ENCODE peak calls at places on chromosome 4, in ten cellular contexts. One of them, this sample, is unnamed.
A peak's percentile ranks its signal among the peaks of the same experiment; 100 is the strongest.

GRCh38 chr4:83217721-83218522 is 66.7 kb downstream of the COQ2 start:
- DNase-seq in lung: no peak
- DNase-seq in HCT116: no peak
- DNase-seq in CD4-positive, alpha-beta T cell: peak; percentile 47
- DNase-seq in prostate gland: no peak
- DNase-seq in stomach: peak; percentile 35
- DNase-seq in astrocyte: no peak
- DNase-seq in CD4-positive, alpha-beta memory T cell: peak; percentile 91
- DNase-seq in ovary: no peak
- DNase-seq in tibial nerve: no peak
- DNase-seq in this sample: no peak

GRCh38 chr4:81571105-81571504 is 99.4 kb upstream of the RASGEF1B start:
- DNase-seq in lung: no peak
- DNase-seq in HCT116: no peak
- DNase-seq in CD4-positive, alpha-beta T cell: no peak
- DNase-seq in prostate gland: no peak
- DNase-seq in stomach: no peak
- DNase-seq in astrocyte: no peak
- DNase-seq in CD4-positive, alpha-beta memory T cell: no peak
- DNase-seq in ovary: no peak
- DNase-seq in tibial nerve: no peak
- DNase-seq in this sample: no peak

GRCh38 chr4:58600290-58600689 is 1490.1 kb upstream of the IGFBP7 start:
- DNase-seq in lung: no peak
- DNase-seq in HCT116: no peak
- DNase-seq in CD4-positive, alpha-beta T cell: no peak
- DNase-seq in prostate gland: no peak
- DNase-seq in stomach: no peak
- DNase-seq in astrocyte: no peak
- DNase-seq in CD4-positive, alpha-beta memory T cell: no peak
- DNase-seq in ovary: no peak
- DNase-seq in tibial nerve: no peak
- DNase-seq in this sample: no peak

GRCh38 chr4:8290701-8290970 is 21.1 kb downstream of the HTRA3 start:
- DNase-seq in lung: no peak
- DNase-seq in HCT116: no peak
- DNase-seq in CD4-positive, alpha-beta T cell: no peak
- DNase-seq in prostate gland: no peak
- DNase-seq in stomach: no peak
- DNase-seq in astrocyte: no peak
- DNase-seq in CD4-positive, alpha-beta memory T cell: no peak
- DNase-seq in ovary: peak; percentile 12
- DNase-seq in tibial nerve: no peak
- DNase-seq in this sample: no peak

GRCh38 chr4:105417624-105418023 is 56.2 kb downstream of the PPA2 start:
- DNase-seq in lung: no peak
- DNase-seq in HCT116: no peak
- DNase-seq in CD4-positive, alpha-beta T cell: no peak
- DNase-seq in prostate gland: no peak
- DNase-seq in stomach: no peak
- DNase-seq in astrocyte: no peak
- DNase-seq in CD4-positive, alpha-beta memory T cell: no peak
- DNase-seq in ovary: no peak
- DNase-seq in tibial nerve: no peak
- DNase-seq in this sample: no peak

GRCh38 chr4:102334624-102335023 is 10.7 kb downstream of the SLC39A8 start:
- DNase-seq in lung: no peak
- DNase-seq in HCT116: no peak
- DNase-seq in CD4-positive, alpha-beta T cell: no peak
- DNase-seq in prostate gland: no peak
- DNase-seq in stomach: no peak
- DNase-seq in astrocyte: no peak
- DNase-seq in CD4-positive, alpha-beta memory T cell: no peak
- DNase-seq in ovary: no peak
- DNase-seq in tibial nerve: no peak
- DNase-seq in this sample: no peak

GRCh38 chr4:143025111-143025704 is 159.5 kb upstream of the USP38 start:
- DNase-seq in lung: no peak
- DNase-seq in HCT116: peak; percentile 50
- DNase-seq in CD4-positive, alpha-beta T cell: no peak
- DNase-seq in prostate gland: no peak
- DNase-seq in stomach: no peak
- DNase-seq in astrocyte: peak; percentile 53
- DNase-seq in CD4-positive, alpha-beta memory T cell: no peak
- DNase-seq in ovary: peak; percentile 27
- DNase-seq in tibial nerve: no peak
- DNase-seq in this sample: no peak

GRCh38 chr4:109921384-109921808 is 8.7 kb downstream of the EGF start:
- DNase-seq in lung: no peak
- DNase-seq in HCT116: no peak
- DNase-seq in CD4-positive, alpha-beta T cell: no peak
- DNase-seq in prostate gland: no peak
- DNase-seq in stomach: no peak
- DNase-seq in astrocyte: peak; percentile 99
- DNase-seq in CD4-positive, alpha-beta memory T cell: no peak
- DNase-seq in ovary: no peak
- DNase-seq in tibial nerve: no peak
- DNase-seq in this sample: no peak

GRCh38 chr4:184475096-184475461 is 729 bp upstream of the IRF2 start:
- DNase-seq in lung: peak; percentile 56
- DNase-seq in HCT116: no peak
- DNase-seq in CD4-positive, alpha-beta T cell: peak; percentile 28
- DNase-seq in prostate gland: peak; percentile 40
- DNase-seq in stomach: peak; percentile 57
- DNase-seq in astrocyte: peak; percentile 29
- DNase-seq in CD4-positive, alpha-beta memory T cell: no peak
- DNase-seq in ovary: peak; percentile 66
- DNase-seq in tibial nerve: no peak
- DNase-seq in this sample: peak; percentile 18

GRCh38 chr4:91840359-91840758 is 463.4 kb upstream of the GRID2 start:
- DNase-seq in lung: no peak
- DNase-seq in HCT116: no peak
- DNase-seq in CD4-positive, alpha-beta T cell: no peak
- DNase-seq in prostate gland: peak; percentile 65
- DNase-seq in stomach: no peak
- DNase-seq in astrocyte: no peak
- DNase-seq in CD4-positive, alpha-beta memory T cell: no peak
- DNase-seq in ovary: no peak
- DNase-seq in tibial nerve: no peak
- DNase-seq in this sample: no peak

GRCh38 chr4:37666625-37667071 is 19.5 kb downstream of the RELL1 start:
- DNase-seq in lung: peak; percentile 56
- DNase-seq in HCT116: peak; percentile 96
- DNase-seq in CD4-positive, alpha-beta T cell: no peak
- DNase-seq in prostate gland: no peak
- DNase-seq in stomach: peak; percentile 77
- DNase-seq in astrocyte: peak; percentile 91
- DNase-seq in CD4-positive, alpha-beta memory T cell: no peak
- DNase-seq in ovary: no peak
- DNase-seq in tibial nerve: peak; percentile 36
- DNase-seq in this sample: no peak

GRCh38 chr4:184432127-184432922 is 42.0 kb downstream of the IRF2 start:
- DNase-seq in lung: no peak
- DNase-seq in HCT116: no peak
- DNase-seq in CD4-positive, alpha-beta T cell: no peak
- DNase-seq in prostate gland: no peak
- DNase-seq in stomach: no peak
- DNase-seq in astrocyte: no peak
- DNase-seq in CD4-positive, alpha-beta memory T cell: no peak
- DNase-seq in ovary: no peak
- DNase-seq in tibial nerve: no peak
- DNase-seq in this sample: no peak

GRCh38 chr4:38322709-38323108 is 341.3 kb upstream of the KLF3 start:
- DNase-seq in lung: no peak
- DNase-seq in HCT116: no peak
- DNase-seq in CD4-positive, alpha-beta T cell: no peak
- DNase-seq in prostate gland: no peak
- DNase-seq in stomach: no peak
- DNase-seq in astrocyte: peak; percentile 82
- DNase-seq in CD4-positive, alpha-beta memory T cell: no peak
- DNase-seq in ovary: peak; percentile 59
- DNase-seq in tibial nerve: no peak
- DNase-seq in this sample: no peak

GRCh38 chr4:13244342-13244905 is 239.7 kb downstream of the RAB28 start:
- DNase-seq in lung: no peak
- DNase-seq in HCT116: no peak
- DNase-seq in CD4-positive, alpha-beta T cell: no peak
- DNase-seq in prostate gland: no peak
- DNase-seq in stomach: no peak
- DNase-seq in astrocyte: no peak
- DNase-seq in CD4-positive, alpha-beta memory T cell: no peak
- DNase-seq in ovary: no peak
- DNase-seq in tibial nerve: no peak
- DNase-seq in this sample: no peak

GRCh38 chr4:87047281-87047798 is 112.5 kb downstream of the AFF1 start:
- DNase-seq in lung: no peak
- DNase-seq in HCT116: no peak
- DNase-seq in CD4-positive, alpha-beta T cell: no peak
- DNase-seq in prostate gland: no peak
- DNase-seq in stomach: no peak
- DNase-seq in astrocyte: no peak
- DNase-seq in CD4-positive, alpha-beta memory T cell: no peak
- DNase-seq in ovary: no peak
- DNase-seq in tibial nerve: no peak
- DNase-seq in this sample: no peak
- H3K27ac ChIP-seq in lung: no peak overlapping the region
- H3K27ac ChIP-seq in HCT116: no peak overlapping the region
- H3K27ac ChIP-seq in CD4-positive, alpha-beta T cell: no peak overlapping the region
- H3K27ac ChIP-seq in prostate gland: no peak overlapping the region
- H3K27ac ChIP-seq in stomach: no peak overlapping the region
- H3K27ac ChIP-seq in astrocyte: no peak overlapping the region
- H3K27ac ChIP-seq in CD4-positive, alpha-beta memory T cell: no peak overlapping the region
- H3K27ac ChIP-seq in ovary: no peak overlapping the region
- H3K27ac ChIP-seq in tibial nerve: peak overlapping the region; percentile 38
- H3K27ac ChIP-seq in this sample: no peak overlapping the region

GRCh38 chr4:70759627-70760026 is 37.9 kb downstream of the RUFY3 start:
- DNase-seq in lung: no peak
- DNase-seq in HCT116: no peak
- DNase-seq in CD4-positive, alpha-beta T cell: no peak
- DNase-seq in prostate gland: no peak
- DNase-seq in stomach: no peak
- DNase-seq in astrocyte: peak; percentile 9
- DNase-seq in CD4-positive, alpha-beta memory T cell: peak; percentile 21
- DNase-seq in ovary: no peak
- DNase-seq in tibial nerve: no peak
- DNase-seq in this sample: no peak
- H3K27ac ChIP-seq in lung: no peak overlapping the region
- H3K27ac ChIP-seq in HCT116: no peak overlapping the region
- H3K27ac ChIP-seq in CD4-positive, alpha-beta T cell: no peak overlapping the region
- H3K27ac ChIP-seq in prostate gland: no peak overlapping the region
- H3K27ac ChIP-seq in stomach: no peak overlapping the region
- H3K27ac ChIP-seq in astrocyte: no peak overlapping the region
- H3K27ac ChIP-seq in CD4-positive, alpha-beta memory T cell: no peak overlapping the region
- H3K27ac ChIP-seq in ovary: no peak overlapping the region
- H3K27ac ChIP-seq in tibial nerve: no peak overlapping the region
- H3K27ac ChIP-seq in this sample: no peak overlapping the region

DNA sequence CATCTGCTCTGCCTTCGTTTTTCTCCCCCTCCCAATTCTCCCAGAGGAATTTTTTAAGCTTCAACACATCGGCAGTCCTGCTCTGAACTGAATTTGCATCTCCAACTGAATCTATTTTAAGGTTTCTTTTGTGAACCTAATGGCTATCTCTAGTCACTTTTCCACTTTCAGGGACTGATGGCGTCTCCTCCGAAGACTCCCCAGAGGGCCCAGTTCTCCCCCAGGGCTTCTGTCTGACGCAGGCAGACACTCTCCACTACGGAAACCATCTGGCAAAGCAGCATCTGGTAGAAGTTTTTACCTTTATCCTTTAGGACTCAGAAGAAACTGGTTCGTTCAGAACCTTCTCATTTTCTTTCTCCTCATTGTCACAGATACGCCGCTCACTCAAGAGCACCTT is 280.1 kb downstream of the ADGRA3 start:
- DNase-seq in lung: no peak
- DNase-seq in HCT116: no peak
- DNase-seq in CD4-positive, alpha-beta T cell: no peak
- DNase-seq in prostate gland: no peak
- DNase-seq in stomach: no peak
- DNase-seq in astrocyte: no peak
- DNase-seq in CD4-positive, alpha-beta memory T cell: no peak
- DNase-seq in ovary: no peak
- DNase-seq in tibial nerve: no peak
- DNase-seq in this sample: no peak
- H3K27ac ChIP-seq in lung: no peak overlapping the region
- H3K27ac ChIP-seq in HCT116: no peak overlapping the region
- H3K27ac ChIP-seq in CD4-positive, alpha-beta T cell: no peak overlapping the region
- H3K27ac ChIP-seq in prostate gland: no peak overlapping the region
- H3K27ac ChIP-seq in stomach: no peak overlapping the region
- H3K27ac ChIP-seq in astrocyte: no peak overlapping the region
- H3K27ac ChIP-seq in CD4-positive, alpha-beta memory T cell: no peak overlapping the region
- H3K27ac ChIP-seq in ovary: no peak overlapping the region
- H3K27ac ChIP-seq in tibial nerve: no peak overlapping the region
- H3K27ac ChIP-seq in this sample: no peak overlapping the region

GRCh38 chr4:149928507-149928906 is 112.9 kb upstream of the IQCM start:
- DNase-seq in lung: no peak
- DNase-seq in HCT116: no peak
- DNase-seq in CD4-positive, alpha-beta T cell: no peak
- DNase-seq in prostate gland: no peak
- DNase-seq in stomach: no peak
- DNase-seq in astrocyte: no peak
- DNase-seq in CD4-positive, alpha-beta memory T cell: no peak
- DNase-seq in ovary: no peak
- DNase-seq in tibial nerve: no peak
- DNase-seq in this sample: no peak

GRCh38 chr4:149927514-149927913 is 111.9 kb upstream of the IQCM start:
- DNase-seq in lung: no peak
- DNase-seq in HCT116: no peak
- DNase-seq in CD4-positive, alpha-beta T cell: no peak
- DNase-seq in prostate gland: no peak
- DNase-seq in stomach: no peak
- DNase-seq in astrocyte: no peak
- DNase-seq in CD4-positive, alpha-beta memory T cell: no peak
- DNase-seq in ovary: no peak
- DNase-seq in tibial nerve: no peak
- DNase-seq in this sample: no peak

GRCh38 chr4:149923736-149924135 is 108.1 kb upstream of the IQCM start:
- DNase-seq in lung: no peak
- DNase-seq in HCT116: no peak
- DNase-seq in CD4-positive, alpha-beta T cell: no peak
- DNase-seq in prostate gland: no peak
- DNase-seq in stomach: no peak
- DNase-seq in astrocyte: no peak
- DNase-seq in CD4-positive, alpha-beta memory T cell: no peak
- DNase-seq in ovary: no peak
- DNase-seq in tibial nerve: no peak
- DNase-seq in this sample: no peak
- H3K27ac ChIP-seq in lung: no peak overlapping the region
- H3K27ac ChIP-seq in HCT116: no peak overlapping the region
- H3K27ac ChIP-seq in CD4-positive, alpha-beta T cell: no peak overlapping the region
- H3K27ac ChIP-seq in prostate gland: no peak overlapping the region
- H3K27ac ChIP-seq in stomach: no peak overlapping the region
- H3K27ac ChIP-seq in astrocyte: no peak overlapping the region
- H3K27ac ChIP-seq in CD4-positive, alpha-beta memory T cell: no peak overlapping the region
- H3K27ac ChIP-seq in ovary: no peak overlapping the region
- H3K27ac ChIP-seq in tibial nerve: no peak overlapping the region
- H3K27ac ChIP-seq in this sample: no peak overlapping the region

DNA sequence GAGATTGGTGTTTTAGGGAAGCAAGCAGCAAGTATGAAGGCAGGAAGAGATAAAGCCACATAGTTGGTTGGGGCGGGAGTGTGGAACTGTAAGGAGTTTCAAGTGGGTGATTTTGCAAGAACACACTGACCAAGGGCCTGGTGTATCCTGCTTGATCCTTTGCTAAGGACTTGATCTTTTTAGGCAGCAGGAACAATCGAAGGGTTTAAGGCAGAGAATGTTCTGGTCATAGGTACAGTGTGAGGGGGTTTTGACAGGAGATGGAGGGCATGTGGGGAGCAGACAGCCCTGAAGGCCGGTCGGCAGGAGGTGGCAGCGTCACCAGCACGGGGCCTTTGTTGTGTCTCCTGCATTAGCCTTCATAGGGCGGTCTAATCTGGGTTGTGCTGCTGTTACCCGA is 54.7 kb downstream of the FAM193A start:
- DNase-seq in lung: peak; percentile 59
- DNase-seq in HCT116: no peak
- DNase-seq in CD4-positive, alpha-beta T cell: no peak
- DNase-seq in prostate gland: no peak
- DNase-seq in stomach: no peak
- DNase-seq in astrocyte: peak; percentile 33
- DNase-seq in CD4-positive, alpha-beta memory T cell: no peak
- DNase-seq in ovary: peak; percentile 32
- DNase-seq in tibial nerve: no peak
- DNase-seq in this sample: no peak
- H3K27ac ChIP-seq in lung: no peak overlapping the region
- H3K27ac ChIP-seq in HCT116: no peak overlapping the region
- H3K27ac ChIP-seq in CD4-positive, alpha-beta T cell: no peak overlapping the region
- H3K27ac ChIP-seq in prostate gland: no peak overlapping the region
- H3K27ac ChIP-seq in stomach: no peak overlapping the region
- H3K27ac ChIP-seq in astrocyte: no peak overlapping the region
- H3K27ac ChIP-seq in CD4-positive, alpha-beta memory T cell: no peak overlapping the region
- H3K27ac ChIP-seq in ovary: peak overlapping the region; percentile 31
- H3K27ac ChIP-seq in tibial nerve: no peak overlapping the region
- H3K27ac ChIP-seq in this sample: no peak overlapping the region

This sample was measured in caudate nucleus.